ENCODE peak calls at places on chromosomes 7 and 10, in four cellular contexts. Q is transverse colon; M is CD4-positive, CD25-positive, alpha-beta regulatory T cell; O is GM23248. L is an unnamed sample.

GRCh38 chr10:89466599-89467035 is 52.2 kb downstream of the IFIT5 start:
- DNase-seq in O (peak; percentile 60), Q (no peak), M (no peak), L (peak; percentile 37)

GRCh38 chr7:121126801-121127534 is 138.5 kb downstream of the CPED1 start:
- DNase-seq in O (peak; percentile 24), M (no peak), Q (no peak), L (no peak)

GRCh38 chr10:114021135-114021534 is 22.5 kb upstream of the ADRB1 start:
- DNase-seq in M (no peak), O (no peak), Q (no peak), L (no peak)

GRCh38 chr10:50809596-50809995 is 69.9 kb downstream of the ASAH2B start:
- DNase-seq in M (no peak), O (peak; percentile 74), Q (no peak), L (no peak)

GRCh38 chr10:87878664-87879459 is 15.4 kb downstream of the PTEN start:
- DNase-seq in M (no peak), Q (no peak), O (no peak), L (no peak)

GRCh38 chr7:95715274-95715673 is 57.1 kb upstream of the DYNC1I1 start:
- DNase-seq in Q (no peak), O (no peak), M (no peak), L (no peak)

GRCh38 chr10:63346015-63346441 is 119.7 kb downstream of the JMJD1C start:
- DNase-seq in M (no peak), O (peak; percentile 50), Q (no peak), L (no peak)

GRCh38 chr10:48509974-48510692 is 94.7 kb downstream of the ARHGAP22 start:
- DNase-seq in M (no peak), Q (no peak), O (no peak), L (peak; percentile 49)

GRCh38 chr10:62166331-62167154 is 102.1 kb downstream of the RTKN2 start:
- DNase-seq in O (peak; percentile 82), Q (peak; percentile 15), M (no peak), L (no peak)

GRCh38 chr10:27437775-27438174 is 66.3 kb upstream of the RAB18 start:
- DNase-seq in M (no peak), Q (no peak), O (no peak), L (no peak)

GRCh38 chr10:66964946-66965345 is 39.1 kb downstream of the LRRTM3 start:
- DNase-seq in O (no peak), Q (no peak), M (no peak), L (no peak)

GRCh38 chr10:99534939-99535763 is 2.4 kb downstream of the NKX2-3 start:
- DNase-seq in M (no peak), Q (peak; percentile 32), O (peak; percentile 51), L (peak; percentile 63)

GRCh38 chr7:32214913-32215312 is 144.7 kb upstream of the PDE1C start:
- DNase-seq in O (no peak), Q (no peak), M (no peak), L (no peak)

GRCh38 chr7:18653381-18654155 is 158.0 kb downstream of the HDAC9 start:
- DNase-seq in Q (no peak), O (no peak), M (no peak), L (no peak)

GRCh38 chr7:28536259-28536658 is 123.9 kb downstream of the CREB5 start:
- DNase-seq in Q (no peak), O (peak; percentile 33), M (no peak), L (peak; percentile 66)

GRCh38 chr10:47261121-47261520 is 38.9 kb upstream of the GDF10 start:
- DNase-seq in M (no peak), Q (peak; percentile 9), O (no peak), L (no peak)

GRCh38 chr7:45072131-45073030 is 16.4 kb downstream of the NACAD start:
- DNase-seq in M (no peak), Q (no peak), O (no peak), L (no peak)

GRCh38 chr7:45435846-45436245 is 138.3 kb upstream of the ADCY1 start:
- DNase-seq in Q (no peak), O (peak; percentile 88), M (no peak), L (no peak)

GRCh38 chr10:113857210-113857609 is 2.7 kb downstream of the NHLRC2 start:
- DNase-seq in O (peak; percentile 30), Q (no peak), M (no peak), L (no peak)

GRCh38 chr7:29284586-29285450 is 90.2 kb downstream of the CHN2 start:
- DNase-seq in M (no peak), Q (no peak), O (no peak), L (no peak)

GRCh38 chr10:65314253-65314652 is 1611.6 kb upstream of the LRRTM3 start:
- DNase-seq in M (no peak), Q (no peak), O (no peak), L (no peak)

GRCh38 chr7:83751217-83751616 is 102.3 kb upstream of the SEMA3E start:
- DNase-seq in O (peak; percentile 4), M (no peak), Q (no peak), L (no peak)

GRCh38 chr7:157579425-157579824 is 242.6 kb downstream of the DNAJB6 start:
- DNase-seq in O (no peak), M (no peak), Q (peak; percentile 57), L (no peak)
- H3K9me3 ChIP-seq in O (no peaks in the 10 kb centered on the region), M (no peaks in the 10 kb centered on the region), Q (no peaks in the 10 kb centered on the region), L (no peaks in the 10 kb centered on the region)

GRCh38 chr10:43644252-43644651 is 4.4 kb downstream of the ZNF32 start:
- DNase-seq in O (peak; percentile 33), Q (no peak), M (no peak), L (no peak)
- H3K9me3 ChIP-seq in O (peaks cover 12% of the 10 kb centered on the region), Q (peaks cover 62% of the 10 kb centered on the region), M (peaks cover 61% of the 10 kb centered on the region), L (peaks cover 41% of the 10 kb centered on the region)

DNA sequence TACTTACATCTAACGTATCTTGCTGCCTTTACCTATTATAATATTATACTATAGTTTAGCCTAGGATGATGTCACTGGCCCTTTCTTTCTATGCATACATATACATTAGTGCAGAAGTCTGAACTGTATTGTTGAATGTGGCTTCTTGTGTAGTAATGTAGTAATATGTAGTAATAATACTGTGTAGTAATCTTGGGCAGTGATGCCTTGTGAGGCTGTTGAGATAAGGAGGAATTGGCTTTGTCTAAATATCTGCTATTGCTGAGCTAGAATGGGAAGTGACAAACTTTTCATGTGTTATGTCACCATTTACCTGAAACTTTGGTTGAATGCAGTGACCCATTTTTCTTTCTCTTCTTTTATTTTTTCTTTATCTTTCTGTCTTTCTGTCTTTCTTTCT is 11.0 kb downstream of the GLCCI1 start:
- DNase-seq in Q (no peak), M (no peak), O (no peak), L (no peak)
- H3K9me3 ChIP-seq in Q (no peaks in the 10 kb centered on the region), M (no peaks in the 10 kb centered on the region), O (no peaks in the 10 kb centered on the region), L (no peaks in the 10 kb centered on the region)

GRCh38 chr10:38072552-38072951 is 21.6 kb upstream of the ZNF37A start:
- DNase-seq in Q (no peak), O (no peak), M (no peak), L (no peak)

DNA sequence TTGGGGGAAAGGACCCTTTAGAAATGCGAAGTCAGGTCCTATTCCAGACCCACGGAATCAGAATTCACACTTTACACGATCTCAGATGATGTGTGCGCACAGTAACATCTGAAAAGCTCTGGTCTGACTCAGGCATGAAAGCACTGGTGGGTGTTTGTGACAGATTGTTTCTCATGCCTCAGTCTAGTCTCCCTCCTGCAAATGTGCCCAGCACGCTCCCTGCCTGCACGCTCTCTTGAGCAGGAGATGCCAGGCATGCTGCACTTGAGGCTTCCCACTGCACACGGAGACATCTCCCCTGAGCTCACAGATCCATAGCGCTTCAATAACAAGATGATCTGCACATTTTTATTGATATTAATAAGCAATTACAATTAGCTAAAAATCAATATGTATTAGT is 23.6 kb upstream of the ZNF37A start:
- DNase-seq in Q (no peak), O (no peak), M (no peak), L (no peak)
- H3K9me3 ChIP-seq in Q (no peaks in the 10 kb centered on the region), O (no peaks in the 10 kb centered on the region), M (peaks cover 2% of the 10 kb centered on the region), L (no peaks in the 10 kb centered on the region)

GRCh38 chr7:68266004-68266579 is 1269.5 kb downstream of the TYW1 start:
- DNase-seq in M (no peak), O (no peak), Q (no peak), L (no peak)

GRCh38 chr7:68269410-68269809 is 1272.8 kb downstream of the TYW1 start:
- DNase-seq in Q (no peak), M (no peak), O (peak; percentile 27), L (no peak)

GRCh38 chr7:68267486-68267885 is 1270.9 kb downstream of the TYW1 start:
- DNase-seq in O (no peak), M (no peak), Q (no peak), L (no peak)

GRCh38 chr7:68265258-68265657 is 1268.6 kb downstream of the TYW1 start:
- DNase-seq in M (no peak), Q (no peak), O (no peak), L (no peak)
- H3K9me3 ChIP-seq in M (peaks cover 12% of the 10 kb centered on the region), Q (peaks cover 18% of the 10 kb centered on the region), O (no peaks in the 10 kb centered on the region), L (peaks cover 17% of the 10 kb centered on the region)

GRCh38 chr10:107364872-107365271 is 200.4 kb upstream of the SORCS1 start:
- DNase-seq in M (no peak), O (no peak), Q (no peak), L (no peak)
- H3K9me3 ChIP-seq in M (peaks cover 2% of the 10 kb centered on the region), O (no peaks in the 10 kb centered on the region), Q (no peaks in the 10 kb centered on the region), L (no peaks in the 10 kb centered on the region)

DNA sequence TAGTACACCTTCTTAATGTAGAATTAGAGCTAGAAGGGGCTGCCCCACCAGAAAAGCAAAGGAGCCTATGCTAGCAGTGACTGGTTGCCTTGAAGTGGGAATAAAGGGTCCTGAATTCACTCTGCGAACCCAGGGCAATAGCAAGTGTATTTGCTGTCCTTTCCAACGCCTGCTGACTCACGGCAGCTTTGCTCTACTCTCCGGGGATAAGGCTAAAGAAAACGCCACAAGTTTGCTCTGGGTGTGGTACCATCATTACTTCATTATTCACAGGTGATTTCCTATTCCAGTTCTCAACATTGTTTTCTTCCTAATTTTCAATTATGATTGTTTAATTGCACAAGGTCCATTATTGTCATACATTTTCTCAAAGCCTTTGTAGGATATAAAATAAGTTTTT is 220.5 kb upstream of the AOAH start:
- DNase-seq in O (no peak), M (no peak), Q (no peak), L (no peak)
- H3K9me3 ChIP-seq in O (no peaks in the 10 kb centered on the region), M (peaks cover 34% of the 10 kb centered on the region), Q (peaks cover 8% of the 10 kb centered on the region), L (peaks cover 20% of the 10 kb centered on the region)

GRCh38 chr7:41224063-41224763 is 478.7 kb downstream of the INHBA start:
- DNase-seq in M (no peak), Q (no peak), O (peak; percentile 60), L (peak; percentile 45)
- H3K9me3 ChIP-seq in M (peaks cover 2% of the 10 kb centered on the region), Q (no peaks in the 10 kb centered on the region), O (no peaks in the 10 kb centered on the region), L (peaks cover 7% of the 10 kb centered on the region)

DNA sequence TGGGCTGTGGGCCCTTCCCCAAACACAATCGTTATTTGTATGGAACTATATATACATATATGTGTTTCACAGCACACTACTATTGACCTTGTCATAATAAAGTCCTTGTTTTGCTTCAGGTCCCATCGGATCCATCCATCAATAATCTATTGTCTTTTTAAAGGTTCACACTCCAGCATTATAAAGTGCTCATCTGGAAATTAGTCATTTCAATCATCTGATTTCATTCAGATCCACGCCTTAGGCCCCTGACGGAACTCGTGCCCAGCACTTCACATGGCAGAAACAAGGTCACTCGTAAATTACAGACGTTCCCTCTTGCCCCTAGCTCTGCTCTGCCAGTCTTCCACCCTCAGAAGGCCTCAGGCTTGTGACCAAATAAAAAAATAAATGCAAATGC is 133.1 kb upstream of the PPP2R2D start:
- DNase-seq in Q (no peak), M (no peak), O (no peak), L (no peak)
- H3K9me3 ChIP-seq in Q (no peaks in the 10 kb centered on the region), M (no peaks in the 10 kb centered on the region), O (no peaks in the 10 kb centered on the region), L (no peaks in the 10 kb centered on the region)